ENCODE peak calls at places on chromosomes 2 and 18, in four cellular contexts. M is GM23248, U is K562, S is neural progenitor cell. B is an unnamed sample.

GRCh38 chr2:70596739-70597138 is 43.1 kb upstream of the TGFA start:
- DNase-seq in M (peak; percentile 23), S (no peak), U (no peak), B (no peak)

GRCh38 chr18:77127769-77128671 is 4.6 kb downstream of the MBP start:
- DNase-seq in U (no peak), M (peak; percentile 94), S (no peak), B (peak; percentile 72)

GRCh38 chr2:38233231-38233983 is 143.7 kb downstream of the ATL2 start:
- DNase-seq in S (no peak), U (no peak), M (peak; percentile 93), B (no peak)

GRCh38 chr18:10201655-10202054 is 252.8 kb upstream of the APCDD1 start:
- DNase-seq in S (no peak), U (no peak), M (no peak), B (no peak)

GRCh38 chr2:196821195-196821594 is 12.0 kb upstream of the C2orf66 start:
- DNase-seq in U (no peak), S (no peak), M (peak; percentile 68), B (no peak)

GRCh38 chr2:219041252-219041651 is at the start of gene CFAP65:
- DNase-seq in U (peak; percentile 15), S (peak; percentile 83), M (peak; percentile 70), B (no peak)

GRCh38 chr2:6443424-6443823 is 422.3 kb downstream of the CMPK2 start:
- DNase-seq in S (no peak), U (no peak), M (no peak), B (no peak)

GRCh38 chr2:9287400-9288059 is 80.9 kb downstream of the ASAP2 start:
- DNase-seq in S (no peak), M (peak; percentile 99), U (no peak), B (no peak)

GRCh38 chr18:48841381-48842258 is 109.1 kb downstream of the SMAD7 start:
- DNase-seq in U (peak; percentile 54), S (no peak), M (peak; percentile 77), B (no peak)

GRCh38 chr18:27447530-27447929 is 262.4 kb upstream of the CHST9 start:
- DNase-seq in S (peak; percentile 9), M (no peak), U (no peak), B (no peak)

GRCh38 chr18:28013064-28013463 is 163.9 kb downstream of the CDH2 start:
- DNase-seq in S (no peak), M (peak; percentile 58), U (no peak), B (no peak)

GRCh38 chr2:166677996-166678395 is 183.9 kb upstream of the SCN7A start:
- DNase-seq in M (no peak), S (no peak), U (no peak), B (no peak)

GRCh38 chr2:27152796-27153464 is 4.1 kb downstream of the TCF23 start:
- DNase-seq in S (no peak), M (peak; percentile 83), U (no peak), B (no peak)

GRCh38 chr2:110115291-110116032 is at the start of gene MALL:
- DNase-seq in M (peak; percentile 65), S (peak; percentile 54), U (no peak), B (no peak)

GRCh38 chr2:170122883-170123547 is 54.9 kb upstream of the MYO3B start:
- DNase-seq in M (peak; percentile 55), S (no peak), U (no peak), B (no peak)

GRCh38 chr2:156456616-156457015 is 20.4 kb downstream of the GPD2 start:
- DNase-seq in S (no peak), M (peak; percentile 51), U (no peak), B (no peak)

GRCh38 chr2:205763708-205764501 is 81.6 kb downstream of the NRP2 start:
- DNase-seq in U (peak; percentile 71), S (peak; percentile 86), M (peak; percentile 94), B (no peak)

GRCh38 chr2:232231514-232231913 is 147.0 kb upstream of the ALPP start:
- DNase-seq in S (peak; percentile 47), M (no peak), U (no peak), B (no peak)

GRCh38 chr2:11129598-11130449 is 25.4 kb upstream of the SLC66A3 start:
- DNase-seq in M (no peak), S (peak; percentile 93), U (peak; percentile 93), B (peak; percentile 93)

GRCh38 chr18:51330148-51330547 is 132.7 kb upstream of the MEX3C start:
- DNase-seq in S (no peak), U (no peak), M (no peak), B (no peak)

GRCh38 chr2:134771313-134771801 is 52.6 kb upstream of the TMEM163 start:
- DNase-seq in U (no peak), M (no peak), S (no peak), B (no peak)

GRCh38 chr2:68734688-68735525 is at the start of gene ARHGAP25:
- DNase-seq in U (no peak), M (no peak), S (no peak), B (peak; percentile 72)

GRCh38 chr2:236853558-236853957 is 232.1 kb upstream of the COPS8 start:
- DNase-seq in S (peak; percentile 83), M (no peak), U (no peak), B (no peak)

GRCh38 chr18:58980991-58981390 is 116.3 kb downstream of the ZNF532 start:
- DNase-seq in M (peak; percentile 23), S (no peak), U (no peak), B (no peak)

GRCh38 chr2:195657634-195658540 is 861 bp downstream of the SLC39A10 start:
- DNase-seq in M (peak; percentile 83), S (peak; percentile 67), U (peak; percentile 51), B (peak; percentile 88)

GRCh38 chr2:171924170-171924942 is 2.1 kb downstream of the HAT1 start:
- DNase-seq in S (no peak), U (no peak), M (no peak), B (no peak)

GRCh38 chr18:75779910-75780309 is 352.4 kb upstream of the SMIM21 start:
- DNase-seq in M (no peak), U (no peak), S (no peak), B (no peak)

GRCh38 chr2:3254438-3254941 is 123.1 kb downstream of the EIPR1 start:
- DNase-seq in U (no peak), S (no peak), M (no peak), B (no peak)

GRCh38 chr2:156321243-156321904 is 11.1 kb downstream of the NR4A2 start:
- DNase-seq in S (peak; percentile 46), U (no peak), M (peak; percentile 42), B (no peak)

GRCh38 chr2:69416147-69416546 is 21.1 kb downstream of the NFU1 start:
- DNase-seq in S (no peak), M (no peak), U (no peak), B (no peak)

GRCh38 chr18:75210274-75211001 is at the start of gene TSHZ1:
- DNase-seq in M (peak; percentile 92), S (peak; percentile 70), U (peak; percentile 20), B (peak; percentile 79)

GRCh38 chr2:172082944-172083718 is 2.2 kb upstream of the DLX1 start:
- DNase-seq in U (no peak), M (peak; percentile 38), S (peak; percentile 63), B (no peak)

GRCh38 chr2:48450936-48451602 is 78.9 kb upstream of the STON1 start:
- DNase-seq in S (no peak), M (no peak), U (no peak), B (no peak)

DNA sequence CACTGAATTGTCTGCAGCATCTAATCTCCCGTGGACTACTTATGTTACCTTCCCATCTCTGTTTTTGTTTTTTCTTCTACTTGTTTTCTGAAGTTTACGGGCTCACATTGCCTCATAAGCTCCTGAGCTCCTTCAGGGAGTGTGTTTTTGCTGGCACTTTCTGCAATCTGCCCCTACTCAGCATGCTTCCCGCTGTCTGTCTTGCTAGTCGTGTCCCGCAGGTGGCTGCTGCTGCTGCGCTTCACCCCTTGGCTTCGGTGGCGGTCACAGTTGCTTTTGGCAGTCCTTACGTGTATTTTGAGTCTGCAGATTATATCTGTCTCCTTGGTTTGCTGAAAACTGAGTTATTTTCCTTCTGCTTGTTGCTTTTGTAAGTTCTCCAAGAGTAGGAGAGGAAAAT is 37.3 kb downstream of the FER1L5 start:
- DNase-seq in S (no peak), M (no peak), U (no peak), B (no peak)
- TF ChIP-seq EZH2 in S (no peak), M (no peak), U (no peak), B (no peak)

GRCh38 chr2:139365189-139365588 is 585.0 kb upstream of the NXPH2 start:
- DNase-seq in M (no peak), U (no peak), S (no peak), B (no peak)

GRCh38 chr2:139366659-139367058 is 586.5 kb upstream of the NXPH2 start:
- DNase-seq in S (no peak), U (no peak), M (no peak), B (no peak)

GRCh38 chr2:139374307-139374850 is 594.2 kb upstream of the NXPH2 start:
- DNase-seq in U (no peak), M (no peak), S (no peak), B (no peak)

DNA sequence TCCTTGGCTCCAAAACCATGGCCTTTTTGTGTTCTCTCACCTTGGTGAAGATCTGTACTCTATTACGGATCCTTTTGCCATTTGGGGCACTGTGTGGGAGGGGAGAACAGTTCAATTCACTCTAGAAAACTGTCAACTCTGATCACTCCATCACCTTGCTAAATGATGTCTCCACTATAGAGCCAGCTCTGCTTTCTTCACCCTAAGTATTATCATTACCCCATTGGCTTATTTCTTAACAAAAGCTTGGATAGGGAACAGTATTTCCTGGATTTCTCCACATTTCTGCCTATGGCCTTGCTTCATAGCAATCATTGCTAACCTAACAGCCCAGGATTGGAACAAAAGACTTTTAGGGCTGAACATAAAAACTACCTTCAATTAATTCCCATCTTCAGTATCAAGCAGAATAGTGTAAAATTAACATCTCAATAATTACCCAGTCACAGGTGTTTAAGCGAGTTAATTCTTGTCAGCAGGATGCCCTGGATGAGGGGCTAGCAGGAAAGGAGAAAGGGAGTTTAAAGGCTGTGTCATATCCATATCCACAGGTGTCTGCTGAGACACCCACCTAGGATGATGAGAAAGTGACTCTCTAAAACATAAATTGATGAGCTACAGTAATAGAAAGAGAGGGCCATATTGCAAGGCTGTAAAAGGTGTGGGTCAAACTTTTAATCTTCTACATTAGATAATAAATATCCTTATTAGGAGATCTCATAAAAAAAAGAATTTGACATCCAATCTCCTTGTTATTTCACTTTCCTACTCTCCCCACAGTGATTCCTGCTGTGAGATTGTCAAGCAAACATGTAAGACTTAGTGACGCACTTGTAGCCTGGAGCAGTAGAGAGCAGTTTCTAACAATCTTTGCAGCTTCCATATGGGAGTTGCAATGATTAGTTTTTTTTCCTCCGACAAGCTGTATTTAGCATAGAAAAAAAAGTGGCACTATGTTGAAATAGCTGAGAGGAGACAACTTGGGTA is 589.5 kb upstream of the NXPH2 start:
- DNase-seq in U (no peak), S (no peak), M (no peak), B (no peak)
- H3K4me3 ChIP-seq in U (no peak overlapping the region), S (no peak overlapping the region), M (no peak overlapping the region), B (no peak overlapping the region)

DNA sequence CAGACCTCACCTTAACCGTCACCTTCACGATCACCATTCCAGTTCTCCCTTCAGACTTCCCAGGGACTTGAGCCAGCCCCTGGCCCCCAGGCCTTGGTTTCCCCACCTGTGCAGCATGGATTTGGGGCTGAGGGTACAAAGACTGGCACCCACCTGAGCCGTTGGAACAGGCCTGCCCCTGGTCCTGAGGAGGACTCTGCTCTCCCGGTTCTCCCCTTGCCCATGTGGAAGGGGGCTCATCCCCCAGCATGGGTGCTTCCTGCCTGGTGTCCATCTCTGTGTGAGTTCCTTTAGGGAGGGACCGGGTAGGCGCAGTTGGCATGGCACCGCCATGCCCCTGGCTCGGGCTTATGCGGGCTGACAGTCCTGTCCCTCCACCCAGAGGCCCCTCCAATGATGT is 10.9 kb upstream of the GPR35 start:
- DNase-seq in S (no peak), U (no peak), M (no peak), B (no peak)
- H3K9me3 ChIP-seq in S (no peaks in the 10 kb centered on the region), U (no peaks in the 10 kb centered on the region), M (no peaks in the 10 kb centered on the region), B (no peaks in the 10 kb centered on the region)

GRCh38 chr18:57428221-57429150 is 6.7 kb upstream of the ONECUT2 start:
- DNase-seq in M (peak; percentile 13), S (peak; percentile 68), U (no peak), B (no peak)
- TF ChIP-seq EZH2 in M (peak; percentile 30), S (peak; percentile 95), U (no peak), B (no peak)

GRCh38 chr2:467543-467891 is 179.6 kb upstream of the ALKAL2 start:
- DNase-seq in S (no peak), M (no peak), U (no peak), B (no peak)
- H3K4me3 ChIP-seq in S (peak overlapping the region; percentile 52), M (no peak overlapping the region), U (no peak overlapping the region), B (no peak overlapping the region)